ENCODE peak calls at places on chromosome 12, in seven cellular contexts. W is frontal cortex; G is stimulated activated CD4-positive, alpha-beta T cell treated with anti-CD3 and anti-CD28 coated beads, Interleukin-12 subunit alpha, Interleukin-12 subunit beta, amount 100 ng/mL, for 24 hours; V is hypothalamus; T is Jurkat, Clone E6-1; H is NCI-H1694 treated with DMSO at 0.1 percent for 48 hours; M is nephron progenitor cell. X is an unnamed sample.
A peak's percentile ranks its signal among the peaks of the same experiment; 100 is the strongest.

GRCh38 chr12:58781609-58782008 is 138.7 kb downstream of the LRIG3 start:
- DNase-seq in T (no peak), W (no peak), V (no peak), M (no peak), H (no peak), G (no peak), X (no peak)

GRCh38 chr12:56590237-56590830 is 39.8 kb downstream of the BAZ2A start:
- DNase-seq in H (peak; percentile 8), W (no peak), T (peak; percentile 46), M (no peak), V (no peak), G (no peak), X (no peak)

GRCh38 chr12:110546339-110546738 is 36.8 kb downstream of the PPTC7 start:
- DNase-seq in H (no peak), W (no peak), T (no peak), V (no peak), G (no peak), M (no peak), X (no peak)

GRCh38 chr12:29278673-29279420 is 102.1 kb downstream of the ERGIC2 start:
- DNase-seq in M (no peak), G (no peak), W (no peak), T (no peak), H (no peak), V (no peak), X (no peak)

GRCh38 chr12:132840536-132840935 is 11.9 kb upstream of the GOLGA3 start:
- DNase-seq in G (no peak), T (no peak), M (no peak), H (no peak), W (no peak), V (no peak), X (no peak)

GRCh38 chr12:123532021-123532420 is 1.5 kb downstream of the RILPL1 start:
- DNase-seq in H (no peak), M (no peak), G (no peak), V (no peak), T (peak; percentile 47), W (peak; percentile 37), X (no peak)

GRCh38 chr12:101010881-101011280 is 199.2 kb downstream of the SLC5A8 start:
- DNase-seq in H (no peak), M (no peak), G (no peak), T (no peak), W (no peak), V (no peak), X (no peak)

GRCh38 chr12:109760031-109760929 is 46.7 kb downstream of the FAM222A start:
- DNase-seq in M (peak; percentile 1), W (no peak), V (no peak), H (no peak), G (no peak), T (peak; percentile 48), X (no peak)

GRCh38 chr12:67370979-67371378 is 101.8 kb downstream of the CAND1 start:
- DNase-seq in W (no peak), V (no peak), G (no peak), M (no peak), H (no peak), T (no peak), X (no peak)

GRCh38 chr12:81294325-81295190 is 216.7 kb downstream of the ACSS3 start:
- DNase-seq in H (no peak), V (no peak), M (no peak), T (no peak), G (no peak), W (no peak), X (no peak)

GRCh38 chr12:132206093-132206434 is 61.8 kb downstream of the NOC4L start:
- DNase-seq in V (peak; percentile 22), M (no peak), T (no peak), H (no peak), G (no peak), W (no peak), X (no peak)

GRCh38 chr12:71955946-71956345 is 17.3 kb downstream of the TPH2 start:
- DNase-seq in H (no peak), G (no peak), M (no peak), W (no peak), T (no peak), V (no peak), X (no peak)